ENCODE peak calls at places on chromosomes 3 and 15, in four cellular contexts. I is fibroblast of lung, Y is IMR-90, H is epithelial cell of esophagus. U is an unnamed sample.

GRCh38 chr3:150216041-150216811 is 191.9 kb upstream of the TSC22D2 start:
- DNase-seq in I (peak), Y (peak), H (peak), U (no peak)

GRCh38 chr3:156976933-156977332 is 150.8 kb downstream of the LEKR1 start:
- DNase-seq in H (no peak), I (no peak), Y (no peak), U (no peak)

GRCh38 chr3:28299705-28300104 is 48.8 kb upstream of the ZCWPW2 start:
- DNase-seq in H (no peak), Y (no peak), I (no peak), U (no peak)

GRCh38 chr3:170532573-170532972 is 53.3 kb downstream of the SLC7A14 start:
- DNase-seq in H (no peak), Y (no peak), I (no peak), U (no peak)

GRCh38 chr3:100032262-100032661 is 82.0 kb downstream of the FILIP1L start:
- DNase-seq in H (peak), Y (peak), I (peak), U (no peak)

GRCh38 chr3:161371441-161372320 is at the start of gene SPTSSB:
- DNase-seq in I (peak), H (peak), Y (no peak), U (no peak)

GRCh38 chr3:10228248-10228950 is 19.9 kb upstream of the TATDN2 start:
- DNase-seq in H (peak), I (no peak), Y (no peak), U (no peak)

GRCh38 chr15:29322407-29322806 is 52.8 kb upstream of the NSMCE3 start:
- DNase-seq in H (no peak), I (peak), Y (peak), U (no peak)

GRCh38 chr3:149188494-149188893 is 33.1 kb downstream of the CP start:
- DNase-seq in H (no peak), Y (peak), I (no peak), U (no peak)

GRCh38 chr3:195209836-195210551 is 61.0 kb downstream of the XXYLT1 start:
- DNase-seq in Y (peak), H (no peak), I (no peak), U (no peak)

GRCh38 chr15:60396964-60397771 is 618 bp downstream of the ANXA2 start:
- DNase-seq in Y (peak), I (peak), H (peak), U (no peak)

GRCh38 chr3:122362026-122362425 is 21.0 kb downstream of the MIX23 start:
- DNase-seq in I (no peak), H (no peak), Y (no peak), U (no peak)

GRCh38 chr15:98401029-98401428 is 247.3 kb upstream of the IGF1R start:
- DNase-seq in Y (no peak), H (no peak), I (no peak), U (no peak)

GRCh38 chr15:88981244-88982215 is 68.4 kb upstream of the MFGE8 start:
- DNase-seq in I (peak), H (no peak), Y (no peak), U (no peak)

GRCh38 chr15:61659571-61660190 is 400.6 kb downstream of the VPS13C start:
- DNase-seq in Y (no peak), I (peak), H (no peak), U (no peak)

GRCh38 chr15:30038667-30039523 is 43.9 kb upstream of the GOLGA8J start:
- DNase-seq in Y (no peak), I (no peak), H (peak), U (no peak)

GRCh38 chr15:71746719-71747118 is 63.6 kb upstream of the NR2E3 start:
- DNase-seq in Y (no peak), I (no peak), H (peak), U (no peak)

GRCh38 chr3:186653984-186654383 is 11.8 kb upstream of the HRG start:
- DNase-seq in I (no peak), Y (no peak), H (no peak), U (no peak)

GRCh38 chr3:188602620-188603019 is 448.7 kb downstream of the LPP start:
- DNase-seq in Y (no peak), I (no peak), H (no peak), U (no peak)

DNA sequence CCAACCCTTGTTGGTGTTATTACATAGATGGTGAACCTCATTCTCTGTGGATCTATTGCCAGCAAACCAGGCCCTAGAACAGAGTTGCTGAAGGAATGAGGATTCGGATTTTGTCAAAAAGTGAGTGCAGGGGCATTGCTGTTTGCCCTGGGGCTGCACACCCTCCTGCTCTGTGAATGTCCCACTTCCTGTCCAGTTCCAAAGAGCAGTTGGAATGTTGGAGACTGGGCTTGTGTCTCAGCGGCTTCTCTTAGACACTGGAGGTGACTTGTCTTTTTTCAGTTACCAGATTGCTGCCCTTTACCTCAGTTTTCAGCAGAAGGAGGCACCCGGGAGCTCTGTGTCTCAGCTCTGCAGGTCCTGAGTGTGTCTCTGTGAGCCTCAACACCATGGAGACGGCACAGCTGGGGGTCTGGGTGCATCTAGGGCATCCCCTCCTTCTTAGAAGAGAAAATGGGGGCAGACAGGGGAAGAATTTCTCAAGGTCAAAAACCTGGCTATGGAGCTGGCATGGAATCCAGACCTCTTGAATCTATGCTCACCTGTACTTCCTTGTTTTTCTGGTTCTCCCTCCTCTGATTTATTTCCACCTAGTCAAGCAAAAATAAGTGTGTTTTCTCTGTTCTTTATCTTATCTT is 46.3 kb downstream of the LIMD1 start:
- DNase-seq in H (peak), Y (no peak), I (no peak), U (no peak)
- H3K4me3 ChIP-seq in H (no peak), Y (no peak), I (no peak), U (no peak)

GRCh38 chr15:99568548-99569352 is 3.0 kb downstream of the MEF2A start:
- DNase-seq in H (no peak), Y (peak), I (peak), U (no peak)
- H3K4me3 ChIP-seq in H (no peak), Y (no peak), I (no peak), U (no peak)

GRCh38 chr3:71010731-71011455 is 572.6 kb downstream of the FOXP1 start:
- DNase-seq in Y (peak), H (peak), I (peak), U (no peak)
- H3K4me3 ChIP-seq in Y (no peak), H (no peak), I (no peak), U (no peak)

GRCh38 chr3:35521196-35521595 is 118.1 kb upstream of the ARPP21 start:
- DNase-seq in I (peak), Y (no peak), H (no peak), U (no peak)

GRCh38 chr3:35522450-35522849 is 116.9 kb upstream of the ARPP21 start:
- DNase-seq in H (no peak), Y (no peak), I (no peak), U (no peak)

GRCh38 chr3:35528728-35529127 is 110.6 kb upstream of the ARPP21 start:
- DNase-seq in Y (no peak), I (peak), H (no peak), U (no peak)

GRCh38 chr3:35523838-35524237 is 115.5 kb upstream of the ARPP21 start:
- DNase-seq in Y (no peak), H (peak), I (peak), U (no peak)

GRCh38 chr3:35524851-35525250 is 114.5 kb upstream of the ARPP21 start:
- DNase-seq in Y (no peak), H (no peak), I (no peak), U (no peak)
- H3K4me3 ChIP-seq in Y (no peak), H (no peak), I (no peak), U (no peak)

DNA sequence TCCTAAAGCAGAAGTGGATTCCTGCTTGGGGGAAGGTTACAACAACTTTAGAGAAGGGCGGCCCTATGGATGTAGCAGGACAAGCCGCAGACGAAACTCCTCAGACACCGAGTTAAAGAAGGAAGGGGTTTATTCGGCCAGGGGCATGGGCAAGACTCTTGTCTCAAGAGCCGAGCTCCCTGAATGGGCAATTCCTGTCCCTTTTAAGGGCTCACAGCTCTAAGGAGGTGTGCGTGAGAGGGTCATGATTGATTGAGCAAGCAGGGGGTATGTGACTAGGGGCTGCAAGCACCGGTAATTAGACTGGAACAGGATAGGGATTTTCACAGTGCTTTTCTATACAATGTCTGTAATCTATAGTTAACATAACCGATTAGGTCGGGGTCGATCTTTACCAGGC is 879 bp upstream of the PDHB start:
- DNase-seq in I (no peak), Y (no peak), H (no peak), U (no peak)
- H3K4me3 ChIP-seq in I (no peak), Y (no peak), H (no peak), U (no peak)

DNA sequence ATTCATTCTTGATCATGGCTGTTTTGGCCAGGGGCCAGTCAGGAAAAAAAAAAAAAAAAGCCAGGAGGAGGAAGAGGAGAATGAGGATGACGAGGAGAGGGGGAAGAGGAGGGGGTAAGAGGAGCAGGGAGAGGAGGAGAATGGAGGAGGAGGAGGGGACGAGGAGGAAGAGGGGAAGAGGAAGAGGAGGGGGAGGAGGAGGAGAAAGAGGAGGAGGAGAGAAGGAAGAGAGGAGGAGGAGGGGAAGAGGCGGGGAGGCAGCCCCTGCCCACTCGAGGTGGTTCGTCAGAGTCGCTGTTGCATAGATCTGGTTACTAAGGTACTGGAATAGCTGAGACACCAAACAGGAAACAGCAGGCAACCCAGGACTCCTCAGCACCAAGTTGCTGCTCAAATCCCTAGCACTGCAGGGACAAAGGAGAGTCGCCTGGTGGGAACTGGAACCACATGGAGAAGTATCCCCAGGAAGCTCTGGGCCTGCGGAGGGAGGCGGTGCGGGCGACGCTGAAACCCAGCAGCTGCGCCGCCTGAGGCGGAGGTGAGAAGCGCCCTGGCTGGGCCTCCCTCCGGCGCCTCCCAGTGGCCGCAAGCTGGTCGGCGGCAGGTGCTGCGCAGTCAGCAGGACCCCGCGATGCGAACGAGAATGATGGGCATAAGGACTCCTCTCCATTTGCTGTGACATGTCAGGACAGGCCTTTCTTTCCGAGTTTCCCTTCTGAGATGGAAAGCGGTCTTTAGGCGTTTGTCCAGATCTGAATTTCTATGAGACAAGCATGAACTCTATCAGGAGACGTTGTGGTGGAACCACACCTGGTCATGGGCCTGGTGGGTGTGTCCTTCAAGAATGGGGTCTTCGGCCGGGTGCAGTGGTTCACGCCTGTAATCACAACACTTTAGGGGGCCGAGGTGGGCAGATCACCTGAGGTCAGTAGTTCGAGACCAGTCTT is 17.5 kb downstream of the FAM240A start:
- DNase-seq in H (peak), Y (peak), I (peak), U (peak)
- H3K4me3 ChIP-seq in H (peak), Y (no peak), I (peak), U (peak)

DNA sequence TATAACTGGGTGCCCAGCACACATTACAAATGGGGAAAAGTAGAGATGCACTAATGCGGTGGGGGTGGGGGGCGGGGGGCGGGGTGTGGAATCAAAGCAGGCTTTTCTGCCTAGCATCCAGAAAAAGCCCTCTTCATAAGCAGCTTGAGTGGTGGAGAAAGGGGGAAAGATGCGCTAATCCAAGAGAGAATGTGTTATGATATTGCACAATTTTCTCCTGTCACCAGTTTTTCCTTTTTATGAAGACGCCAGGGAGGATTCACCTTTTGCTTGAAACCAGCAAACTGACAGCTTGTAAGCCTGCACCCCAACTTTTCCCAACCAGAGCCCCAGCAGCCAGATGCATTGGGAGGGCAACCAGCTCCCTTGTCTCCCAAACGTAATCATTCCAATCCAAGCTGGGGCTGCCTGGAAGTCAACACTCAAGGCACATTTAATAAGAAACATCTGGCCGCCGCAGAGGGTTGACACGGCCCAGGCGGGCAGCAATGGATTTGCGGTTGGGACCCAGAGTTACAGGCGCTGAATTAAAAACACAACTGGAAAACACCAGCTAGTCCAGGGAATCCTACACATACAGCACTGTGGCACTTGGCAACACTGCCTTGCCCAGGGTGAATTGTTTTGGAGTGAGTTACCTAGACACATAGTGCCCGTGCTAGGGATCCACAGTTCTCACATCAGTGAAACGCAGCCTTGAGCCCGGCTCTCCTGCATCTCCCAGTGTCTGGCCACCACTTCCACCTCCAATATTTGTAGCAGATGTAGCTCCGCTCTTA is 218.5 kb upstream of the PRICKLE2 start:
- DNase-seq in Y (peak), I (peak), H (no peak), U (peak)
- H3K4me3 ChIP-seq in Y (peak), I (peak), H (no peak), U (no peak)

GRCh38 chr3:52494446-52494845 is 692 bp upstream of the STAB1 start:
- DNase-seq in H (no peak), Y (no peak), I (no peak), U (no peak)

GRCh38 chr3:52498134-52499054 is 3.3 kb downstream of the STAB1 start:
- DNase-seq in H (no peak), I (peak), Y (peak), U (peak)

GRCh38 chr3:52493232-52494017 is 1.7 kb upstream of the STAB1 start:
- DNase-seq in I (no peak), H (no peak), Y (no peak), U (no peak)

GRCh38 chr3:52495096-52495495 is at the start of gene STAB1:
- DNase-seq in Y (no peak), H (no peak), I (no peak), U (no peak)

DNA sequence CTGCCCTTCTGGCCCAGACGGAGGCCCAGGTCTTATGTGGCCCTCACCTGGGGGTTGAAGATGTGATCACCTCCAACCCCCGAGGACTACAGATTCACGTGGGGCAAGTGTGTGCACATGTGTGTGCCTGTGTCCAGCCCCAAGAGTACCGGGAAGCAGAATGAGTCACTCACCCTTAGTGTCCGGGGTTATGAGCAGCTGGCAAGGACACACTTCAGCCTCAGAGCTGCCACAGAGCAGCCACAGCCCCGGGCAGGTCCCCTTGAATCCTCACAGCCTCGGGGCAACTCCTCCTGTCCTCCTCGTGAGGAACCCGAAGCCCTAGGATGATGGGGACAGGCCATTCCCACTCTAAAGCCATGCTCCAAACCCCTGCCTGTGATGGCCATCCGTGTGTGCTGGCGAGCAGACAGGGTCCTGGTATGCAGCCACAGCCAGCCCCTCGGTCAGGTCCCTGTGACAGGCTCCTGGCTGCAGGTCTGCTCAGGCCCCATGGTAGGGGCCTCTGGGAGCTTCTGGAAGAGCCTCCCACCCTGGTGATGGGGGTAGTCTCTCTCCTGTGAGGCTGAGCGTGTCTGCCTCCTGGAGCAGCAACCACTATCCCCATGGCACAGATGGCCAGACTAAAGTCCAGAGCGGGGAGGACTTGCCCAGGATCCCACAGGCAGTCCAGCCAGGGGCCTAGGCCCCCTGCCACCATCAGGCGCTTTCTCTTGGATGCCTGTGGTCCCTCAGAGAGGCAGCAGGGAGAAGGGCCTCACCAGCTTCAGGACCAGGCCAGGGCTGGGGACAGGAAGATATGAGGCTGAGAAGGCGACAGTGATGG is 852 bp downstream of the STAB1 start:
- DNase-seq in Y (peak), H (peak), I (peak), U (no peak)
- H3K4me3 ChIP-seq in Y (no peak), H (no peak), I (no peak), U (no peak)